ENCODE peak calls at places on chromosomes 5 and 9, in seven cellular contexts. One of them, this sample, is unnamed.

GRCh38 chr9:85554349-85554748 is 187.4 kb downstream of the AGTPBP1 start:
- DNase-seq in Calu3: no peak
- DNase-seq in NCI-H1105 treated with DMSO at 0.1 percent for 48 hours: no peak
- DNase-seq in HCT116: no peak
- DNase-seq in SJCRH30: no peak
- DNase-seq in left colon: no peak
- DNase-seq in activated T-helper 1 cell treated with anti-CD3 and anti-CD28 coated beads, Interleukin-12 subunit alpha, Interleukin-12 subunit beta, Interleukin-2, Interleukin-4 antibody, amounts not matched to agents 30 ng/mL and 10 ng/mL and 1 ng/mL, durations not matched to agents 14 hours and 24 hours and 36 hours: no peak
- DNase-seq in this sample: no peak

GRCh38 chr9:113993838-113994540 is 84.1 kb downstream of the AMBP start:
- DNase-seq in Calu3: no peak
- DNase-seq in HCT116: no peak
- DNase-seq in SJCRH30: no peak
- DNase-seq in NCI-H1105 treated with DMSO at 0.1 percent for 48 hours: peak; percentile 90
- DNase-seq in activated T-helper 1 cell treated with anti-CD3 and anti-CD28 coated beads, Interleukin-12 subunit alpha, Interleukin-12 subunit beta, Interleukin-2, Interleukin-4 antibody, amounts not matched to agents 30 ng/mL and 10 ng/mL and 1 ng/mL, durations not matched to agents 14 hours and 24 hours and 36 hours: no peak
- DNase-seq in left colon: peak; percentile 61
- DNase-seq in this sample: no peak

GRCh38 chr9:126508171-126508591 is 105.5 kb upstream of the LMX1B start:
- DNase-seq in NCI-H1105 treated with DMSO at 0.1 percent for 48 hours: no peak
- DNase-seq in left colon: peak; percentile 10
- DNase-seq in activated T-helper 1 cell treated with anti-CD3 and anti-CD28 coated beads, Interleukin-12 subunit alpha, Interleukin-12 subunit beta, Interleukin-2, Interleukin-4 antibody, amounts not matched to agents 30 ng/mL and 10 ng/mL and 1 ng/mL, durations not matched to agents 14 hours and 24 hours and 36 hours: no peak
- DNase-seq in SJCRH30: no peak
- DNase-seq in HCT116: no peak
- DNase-seq in Calu3: no peak
- DNase-seq in this sample: no peak

GRCh38 chr9:78121488-78121887 is 89.9 kb upstream of the GNAQ start:
- DNase-seq in activated T-helper 1 cell treated with anti-CD3 and anti-CD28 coated beads, Interleukin-12 subunit alpha, Interleukin-12 subunit beta, Interleukin-2, Interleukin-4 antibody, amounts not matched to agents 30 ng/mL and 10 ng/mL and 1 ng/mL, durations not matched to agents 14 hours and 24 hours and 36 hours: no peak
- DNase-seq in Calu3: peak; percentile 61
- DNase-seq in SJCRH30: peak; percentile 58
- DNase-seq in HCT116: peak; percentile 35
- DNase-seq in left colon: peak; percentile 49
- DNase-seq in NCI-H1105 treated with DMSO at 0.1 percent for 48 hours: peak; percentile 30
- DNase-seq in this sample: peak; percentile 26

GRCh38 chr9:76181020-76181641 is 213.1 kb downstream of the RFK start:
- DNase-seq in activated T-helper 1 cell treated with anti-CD3 and anti-CD28 coated beads, Interleukin-12 subunit alpha, Interleukin-12 subunit beta, Interleukin-2, Interleukin-4 antibody, amounts not matched to agents 30 ng/mL and 10 ng/mL and 1 ng/mL, durations not matched to agents 14 hours and 24 hours and 36 hours: peak; percentile 9
- DNase-seq in left colon: no peak
- DNase-seq in SJCRH30: peak; percentile 27
- DNase-seq in HCT116: peak; percentile 26
- DNase-seq in NCI-H1105 treated with DMSO at 0.1 percent for 48 hours: no peak
- DNase-seq in Calu3: peak; percentile 34
- DNase-seq in this sample: peak; percentile 70

GRCh38 chr9:35446012-35446411 is 43.9 kb upstream of the RUSC2 start:
- DNase-seq in Calu3: no peak
- DNase-seq in activated T-helper 1 cell treated with anti-CD3 and anti-CD28 coated beads, Interleukin-12 subunit alpha, Interleukin-12 subunit beta, Interleukin-2, Interleukin-4 antibody, amounts not matched to agents 30 ng/mL and 10 ng/mL and 1 ng/mL, durations not matched to agents 14 hours and 24 hours and 36 hours: no peak
- DNase-seq in HCT116: no peak
- DNase-seq in left colon: no peak
- DNase-seq in SJCRH30: no peak
- DNase-seq in NCI-H1105 treated with DMSO at 0.1 percent for 48 hours: no peak
- DNase-seq in this sample: no peak

GRCh38 chr5:23820764-23821471 is 313.5 kb downstream of the PRDM9 start:
- DNase-seq in HCT116: no peak
- DNase-seq in NCI-H1105 treated with DMSO at 0.1 percent for 48 hours: peak; percentile 44
- DNase-seq in Calu3: peak; percentile 8
- DNase-seq in activated T-helper 1 cell treated with anti-CD3 and anti-CD28 coated beads, Interleukin-12 subunit alpha, Interleukin-12 subunit beta, Interleukin-2, Interleukin-4 antibody, amounts not matched to agents 30 ng/mL and 10 ng/mL and 1 ng/mL, durations not matched to agents 14 hours and 24 hours and 36 hours: no peak
- DNase-seq in left colon: no peak
- DNase-seq in SJCRH30: peak; percentile 5
- DNase-seq in this sample: peak; percentile 56

GRCh38 chr9:112544477-112544876 is 57.9 kb downstream of the KIAA1958 start:
- DNase-seq in NCI-H1105 treated with DMSO at 0.1 percent for 48 hours: no peak
- DNase-seq in activated T-helper 1 cell treated with anti-CD3 and anti-CD28 coated beads, Interleukin-12 subunit alpha, Interleukin-12 subunit beta, Interleukin-2, Interleukin-4 antibody, amounts not matched to agents 30 ng/mL and 10 ng/mL and 1 ng/mL, durations not matched to agents 14 hours and 24 hours and 36 hours: no peak
- DNase-seq in Calu3: no peak
- DNase-seq in left colon: no peak
- DNase-seq in HCT116: no peak
- DNase-seq in SJCRH30: no peak
- DNase-seq in this sample: no peak

GRCh38 chr9:122127396-122127798 is 32.2 kb downstream of the NDUFA8 start:
- DNase-seq in HCT116: no peak
- DNase-seq in SJCRH30: no peak
- DNase-seq in activated T-helper 1 cell treated with anti-CD3 and anti-CD28 coated beads, Interleukin-12 subunit alpha, Interleukin-12 subunit beta, Interleukin-2, Interleukin-4 antibody, amounts not matched to agents 30 ng/mL and 10 ng/mL and 1 ng/mL, durations not matched to agents 14 hours and 24 hours and 36 hours: no peak
- DNase-seq in left colon: peak; percentile 14
- DNase-seq in NCI-H1105 treated with DMSO at 0.1 percent for 48 hours: no peak
- DNase-seq in Calu3: no peak
- DNase-seq in this sample: no peak

GRCh38 chr9:109416135-109416706 is 81.9 kb downstream of the PTPN3 start:
- DNase-seq in Calu3: no peak
- DNase-seq in HCT116: no peak
- DNase-seq in SJCRH30: no peak
- DNase-seq in NCI-H1105 treated with DMSO at 0.1 percent for 48 hours: no peak
- DNase-seq in left colon: no peak
- DNase-seq in activated T-helper 1 cell treated with anti-CD3 and anti-CD28 coated beads, Interleukin-12 subunit alpha, Interleukin-12 subunit beta, Interleukin-2, Interleukin-4 antibody, amounts not matched to agents 30 ng/mL and 10 ng/mL and 1 ng/mL, durations not matched to agents 14 hours and 24 hours and 36 hours: peak; percentile 52
- DNase-seq in this sample: no peak

This sample was measured in LoVo.